ENCODE peak calls at places on chromosomes 1 and 21, in five cellular contexts. One of them, this sample, is unnamed.

GRCh38 chr1:109667452-109668122 is at the start of gene GSTM2:
- DNase-seq in foreskin fibroblast: peak
- DNase-seq in mesenteric fat pad: peak
- DNase-seq in stomach: peak
- DNase-seq in IMR-90: peak
- DNase-seq in this sample: peak

GRCh38 chr1:179779645-179780272 is 36.7 kb downstream of the FAM163A start:
- DNase-seq in IMR-90: no peak
- DNase-seq in mesenteric fat pad: no peak
- DNase-seq in stomach: no peak
- DNase-seq in foreskin fibroblast: peak
- DNase-seq in this sample: no peak

GRCh38 chr1:31666290-31666963 is 21.8 kb upstream of the PEF1 start:
- DNase-seq in stomach: peak
- DNase-seq in IMR-90: peak
- DNase-seq in foreskin fibroblast: peak
- DNase-seq in mesenteric fat pad: no peak
- DNase-seq in this sample: peak

GRCh38 chr1:32380061-32380460 is 14.2 kb downstream of the BSDC1 start:
- DNase-seq in foreskin fibroblast: no peak
- DNase-seq in mesenteric fat pad: no peak
- DNase-seq in stomach: no peak
- DNase-seq in IMR-90: no peak
- DNase-seq in this sample: no peak

GRCh38 chr1:184014271-184014670 is 23.3 kb downstream of the COLGALT2 start:
- DNase-seq in foreskin fibroblast: peak
- DNase-seq in IMR-90: no peak
- DNase-seq in mesenteric fat pad: no peak
- DNase-seq in stomach: no peak
- DNase-seq in this sample: no peak

GRCh38 chr1:186681136-186681535 is 913 bp upstream of the PTGS2 start:
- DNase-seq in IMR-90: peak
- DNase-seq in stomach: no peak
- DNase-seq in foreskin fibroblast: peak
- DNase-seq in mesenteric fat pad: no peak
- DNase-seq in this sample: no peak

GRCh38 chr1:59367269-59368006 is 70.5 kb downstream of the FGGY start:
- DNase-seq in IMR-90: peak
- DNase-seq in stomach: peak
- DNase-seq in mesenteric fat pad: no peak
- DNase-seq in foreskin fibroblast: peak
- DNase-seq in this sample: no peak

GRCh38 chr21:36135391-36136094 is 664 bp downstream of the CBR3 start:
- DNase-seq in mesenteric fat pad: no peak
- DNase-seq in stomach: peak
- DNase-seq in IMR-90: peak
- DNase-seq in foreskin fibroblast: peak
- DNase-seq in this sample: peak

GRCh38 chr1:211339631-211340041 is 13.0 kb downstream of the TRAF5 start:
- DNase-seq in foreskin fibroblast: no peak
- DNase-seq in IMR-90: no peak
- DNase-seq in mesenteric fat pad: no peak
- DNase-seq in stomach: no peak
- DNase-seq in this sample: no peak

GRCh38 chr1:42035205-42035829 is 116.6 kb upstream of the HIVEP3 start:
- DNase-seq in foreskin fibroblast: peak
- DNase-seq in stomach: peak
- DNase-seq in mesenteric fat pad: no peak
- DNase-seq in IMR-90: peak
- DNase-seq in this sample: no peak

GRCh38 chr1:199305053-199305452 is 666.2 kb downstream of the PTPRC start:
- DNase-seq in stomach: no peak
- DNase-seq in IMR-90: no peak
- DNase-seq in foreskin fibroblast: no peak
- DNase-seq in mesenteric fat pad: no peak
- DNase-seq in this sample: no peak

GRCh38 chr1:59452026-59452425 is 155.1 kb downstream of the FGGY start:
- DNase-seq in IMR-90: no peak
- DNase-seq in foreskin fibroblast: no peak
- DNase-seq in mesenteric fat pad: no peak
- DNase-seq in stomach: no peak
- DNase-seq in this sample: no peak

GRCh38 chr1:109910963-109911798 is 532 bp downstream of the CSF1 start:
- DNase-seq in IMR-90: no peak
- DNase-seq in foreskin fibroblast: no peak
- DNase-seq in mesenteric fat pad: no peak
- DNase-seq in stomach: no peak
- DNase-seq in this sample: no peak

GRCh38 chr1:224637510-224637909 is 21.4 kb downstream of the CNIH3 start:
- DNase-seq in stomach: no peak
- DNase-seq in mesenteric fat pad: no peak
- DNase-seq in foreskin fibroblast: peak
- DNase-seq in IMR-90: peak
- DNase-seq in this sample: no peak

GRCh38 chr1:66571789-66572188 is 37.8 kb downstream of the SGIP1 start:
- DNase-seq in foreskin fibroblast: peak
- DNase-seq in stomach: no peak
- DNase-seq in IMR-90: peak
- DNase-seq in mesenteric fat pad: no peak
- DNase-seq in this sample: no peak

GRCh38 chr1:220119043-220119512 is 25.1 kb downstream of the IARS2 start:
- DNase-seq in stomach: no peak
- DNase-seq in IMR-90: peak
- DNase-seq in foreskin fibroblast: no peak
- DNase-seq in mesenteric fat pad: no peak
- DNase-seq in this sample: no peak

GRCh38 chr1:11784993-11785769 is 20.6 kb downstream of the MTHFR start:
- DNase-seq in IMR-90: peak
- DNase-seq in stomach: peak
- DNase-seq in foreskin fibroblast: peak
- DNase-seq in mesenteric fat pad: no peak
- DNase-seq in this sample: peak

GRCh38 chr1:92482665-92483441 is 3.9 kb downstream of the GFI1 start:
- DNase-seq in mesenteric fat pad: no peak
- DNase-seq in IMR-90: no peak
- DNase-seq in stomach: no peak
- DNase-seq in foreskin fibroblast: peak
- DNase-seq in this sample: no peak

GRCh38 chr1:233704125-233704881 is 90.4 kb downstream of the KCNK1 start:
- DNase-seq in stomach: no peak
- DNase-seq in foreskin fibroblast: peak
- DNase-seq in IMR-90: no peak
- DNase-seq in mesenteric fat pad: no peak
- DNase-seq in this sample: no peak

GRCh38 chr1:222896630-222897526 is 82.0 kb downstream of the DISP1 start:
- DNase-seq in mesenteric fat pad: no peak
- DNase-seq in IMR-90: peak
- DNase-seq in foreskin fibroblast: peak
- DNase-seq in stomach: no peak
- DNase-seq in this sample: no peak

GRCh38 chr1:73537400-73537799 is 660.6 kb downstream of the LRRIQ3 start:
- DNase-seq in stomach: no peak
- DNase-seq in mesenteric fat pad: no peak
- DNase-seq in foreskin fibroblast: no peak
- DNase-seq in IMR-90: no peak
- DNase-seq in this sample: no peak

GRCh38 chr1:22739648-22740385 is 29.2 kb downstream of the EPHB2 start:
- DNase-seq in mesenteric fat pad: no peak
- DNase-seq in stomach: no peak
- DNase-seq in foreskin fibroblast: peak
- DNase-seq in IMR-90: peak
- DNase-seq in this sample: no peak

GRCh38 chr1:231357831-231358354 is 19.8 kb downstream of the SPRTN start:
- DNase-seq in stomach: peak
- DNase-seq in mesenteric fat pad: no peak
- DNase-seq in foreskin fibroblast: peak
- DNase-seq in IMR-90: peak
- DNase-seq in this sample: peak

GRCh38 chr1:53321366-53321765 is 6.5 kb downstream of the LRP8 start:
- DNase-seq in IMR-90: no peak
- DNase-seq in foreskin fibroblast: no peak
- DNase-seq in stomach: no peak
- DNase-seq in mesenteric fat pad: no peak
- DNase-seq in this sample: no peak

GRCh38 chr1:111978695-111979094 is 10.8 kb downstream of the KCND3 start:
- DNase-seq in stomach: no peak
- DNase-seq in IMR-90: no peak
- DNase-seq in mesenteric fat pad: no peak
- DNase-seq in foreskin fibroblast: no peak
- DNase-seq in this sample: no peak

GRCh38 chr1:234978397-234979291 is 150.0 kb downstream of the TOMM20 start:
- DNase-seq in mesenteric fat pad: no peak
- DNase-seq in foreskin fibroblast: peak
- DNase-seq in stomach: peak
- DNase-seq in IMR-90: peak
- DNase-seq in this sample: peak

GRCh38 chr1:229147086-229147485 is 123.8 kb upstream of the RAB4A start:
- DNase-seq in stomach: no peak
- DNase-seq in foreskin fibroblast: no peak
- DNase-seq in mesenteric fat pad: no peak
- DNase-seq in IMR-90: no peak
- DNase-seq in this sample: no peak

GRCh38 chr1:46612937-46613660 is 3.5 kb downstream of the MOB3C start:
- DNase-seq in mesenteric fat pad: no peak
- DNase-seq in IMR-90: no peak
- DNase-seq in foreskin fibroblast: no peak
- DNase-seq in stomach: no peak
- DNase-seq in this sample: no peak

GRCh38 chr1:181119076-181119989 is 30.8 kb downstream of the IER5 start:
- DNase-seq in foreskin fibroblast: peak
- DNase-seq in IMR-90: no peak
- DNase-seq in mesenteric fat pad: no peak
- DNase-seq in stomach: no peak
- DNase-seq in this sample: no peak

This sample was measured in erythroblast.